ENCODE peak calls at places on chromosomes 4 and X, in seven cellular contexts. T is NCI-H526 treated with DMSO at 0.1 percent for 48 hours; B is AG08396; A is effector memory CD8-positive, alpha-beta T cell; L is naive thymus-derived CD8-positive, alpha-beta T cell; Z is psoas muscle; V is T-helper 17 cell. H is an unnamed sample.

GRCh38 chrX:1249101-1249887 is 19.3 kb upstream of the CSF2RA start:
- DNase-seq in T (no peak), B (no peak), A (peak; percentile 4), L (no peak), Z (peak; percentile 73), V (no peak), H (peak; percentile 48)

GRCh38 chrX:48508400-48509244 is at the start of gene PORCN:
- DNase-seq in T (peak; percentile 45), B (peak; percentile 89), A (peak; percentile 63), L (peak; percentile 69), Z (peak; percentile 91), V (peak; percentile 69), H (peak; percentile 95)

GRCh38 chr4:89657931-89658700 is 178.8 kb downstream of the SNCA start:
- DNase-seq in T (no peak), B (no peak), A (no peak), L (no peak), Z (no peak), V (no peak), H (no peak)

GRCh38 chrX:39653656-39654055 is 444.1 kb downstream of the BCOR start:
- DNase-seq in T (no peak), B (no peak), A (no peak), L (no peak), Z (no peak), V (no peak), H (peak; percentile 87)

GRCh38 chr4:139460565-139460964 is 6.6 kb downstream of the RAB33B start:
- DNase-seq in T (no peak), B (no peak), A (no peak), L (no peak), Z (no peak), V (no peak), H (no peak)

GRCh38 chr4:108685036-108685686 is 34.8 kb downstream of the OSTC start:
- DNase-seq in T (no peak), B (no peak), A (no peak), L (no peak), Z (no peak), V (no peak), H (no peak)

GRCh38 chrX:123990602-123991001 is 29.1 kb downstream of the STAG2 start:
- DNase-seq in T (no peak), B (no peak), A (no peak), L (no peak), Z (no peak), V (no peak), H (no peak)

GRCh38 chrX:12480956-12481355 is 310.3 kb upstream of the PRPS2 start:
- DNase-seq in T (no peak), B (no peak), A (no peak), L (no peak), Z (no peak), V (no peak), H (no peak)

GRCh38 chr4:80333121-80333520 is 2.4 kb upstream of the CFAP299 start:
- DNase-seq in T (no peak), B (no peak), A (no peak), L (no peak), Z (no peak), V (no peak), H (no peak)

GRCh38 chrX:13666836-13667235 is 13.9 kb downstream of the TCEANC start:
- DNase-seq in T (no peak), B (no peak), A (no peak), L (no peak), Z (no peak), V (no peak), H (no peak)

GRCh38 chr4:118787844-118788380 is 48.0 kb downstream of the SEC24D start:
- DNase-seq in T (no peak), B (no peak), A (no peak), L (no peak), Z (no peak), V (no peak), H (no peak)

GRCh38 chr4:108978066-108978465 is 215.2 kb upstream of the ETNPPL start:
- DNase-seq in T (no peak), B (no peak), A (no peak), L (no peak), Z (no peak), V (no peak), H (no peak)

GRCh38 chr4:88939697-88940096 is 117.3 kb downstream of the FAM13A start:
- DNase-seq in T (no peak), B (peak; percentile 13), A (no peak), L (no peak), Z (no peak), V (no peak), H (no peak)

H was measured in HAP-1.